ENCODE peak calls at places on chromosome 16, in nine cellular contexts. One of them, this sample, is unnamed.

GRCh38 chr16:51968756-51969155 is 578.2 kb downstream of the TOX3 start:
- DNase-seq in kidney: no peak
- DNase-seq in fibroblast of mammary gland: no peak
- DNase-seq in AG10803: peak; percentile 29
- DNase-seq in HFFc6: peak; percentile 26
- DNase-seq in heart left ventricle: no peak
- DNase-seq in endothelial cell: no peak
- DNase-seq in dorsolateral prefrontal cortex: no peak
- DNase-seq in Peyer's patch: no peak
- DNase-seq in this sample: no peak

GRCh38 chr16:6643083-6643686 is 689.5 kb upstream of the RBFOX1 start:
- DNase-seq in Peyer's patch: no peak
- DNase-seq in dorsolateral prefrontal cortex: no peak
- DNase-seq in endothelial cell: peak; percentile 66
- DNase-seq in heart left ventricle: no peak
- DNase-seq in AG10803: peak; percentile 44
- DNase-seq in kidney: no peak
- DNase-seq in fibroblast of mammary gland: peak; percentile 50
- DNase-seq in HFFc6: peak; percentile 34
- DNase-seq in this sample: peak; percentile 73

GRCh38 chr16:68187505-68187904 is 48.4 kb downstream of the ESRP2 start:
- DNase-seq in fibroblast of mammary gland: no peak
- DNase-seq in endothelial cell: no peak
- DNase-seq in Peyer's patch: no peak
- DNase-seq in HFFc6: no peak
- DNase-seq in dorsolateral prefrontal cortex: no peak
- DNase-seq in kidney: no peak
- DNase-seq in heart left ventricle: no peak
- DNase-seq in AG10803: no peak
- DNase-seq in this sample: no peak

GRCh38 chr16:55628306-55628968 is 27.4 kb upstream of the SLC6A2 start:
- DNase-seq in Peyer's patch: no peak
- DNase-seq in heart left ventricle: no peak
- DNase-seq in dorsolateral prefrontal cortex: no peak
- DNase-seq in endothelial cell: no peak
- DNase-seq in HFFc6: no peak
- DNase-seq in AG10803: no peak
- DNase-seq in fibroblast of mammary gland: no peak
- DNase-seq in kidney: no peak
- DNase-seq in this sample: no peak

GRCh38 chr16:25264599-25264998 is 7.0 kb upstream of the ZKSCAN2 start:
- DNase-seq in kidney: no peak
- DNase-seq in AG10803: no peak
- DNase-seq in fibroblast of mammary gland: no peak
- DNase-seq in Peyer's patch: no peak
- DNase-seq in heart left ventricle: no peak
- DNase-seq in endothelial cell: peak; percentile 30
- DNase-seq in HFFc6: no peak
- DNase-seq in dorsolateral prefrontal cortex: no peak
- DNase-seq in this sample: no peak

GRCh38 chr16:22670551-22670970 is 143.4 kb upstream of the HS3ST2 start:
- DNase-seq in endothelial cell: peak; percentile 29
- DNase-seq in heart left ventricle: no peak
- DNase-seq in dorsolateral prefrontal cortex: no peak
- DNase-seq in Peyer's patch: no peak
- DNase-seq in AG10803: no peak
- DNase-seq in kidney: no peak
- DNase-seq in fibroblast of mammary gland: no peak
- DNase-seq in HFFc6: no peak
- DNase-seq in this sample: peak; percentile 38

GRCh38 chr16:52861614-52862022 is 191.1 kb downstream of the CHD9NB start:
- DNase-seq in AG10803: no peak
- DNase-seq in HFFc6: no peak
- DNase-seq in endothelial cell: peak; percentile 27
- DNase-seq in Peyer's patch: no peak
- DNase-seq in fibroblast of mammary gland: peak; percentile 6
- DNase-seq in kidney: no peak
- DNase-seq in dorsolateral prefrontal cortex: no peak
- DNase-seq in heart left ventricle: no peak
- DNase-seq in this sample: no peak

GRCh38 chr16:61820398-61820797 is 215.8 kb downstream of the CDH8 start:
- DNase-seq in fibroblast of mammary gland: no peak
- DNase-seq in HFFc6: no peak
- DNase-seq in Peyer's patch: no peak
- DNase-seq in dorsolateral prefrontal cortex: no peak
- DNase-seq in endothelial cell: no peak
- DNase-seq in kidney: no peak
- DNase-seq in heart left ventricle: no peak
- DNase-seq in AG10803: no peak
- DNase-seq in this sample: no peak

GRCh38 chr16:64304376-64304775 is 817.5 kb downstream of the CDH11 start:
- DNase-seq in kidney: no peak
- DNase-seq in heart left ventricle: no peak
- DNase-seq in AG10803: no peak
- DNase-seq in dorsolateral prefrontal cortex: no peak
- DNase-seq in Peyer's patch: no peak
- DNase-seq in fibroblast of mammary gland: no peak
- DNase-seq in HFFc6: no peak
- DNase-seq in endothelial cell: no peak
- DNase-seq in this sample: no peak

GRCh38 chr16:56898847-56899246 is 33.1 kb upstream of the HERPUD1 start:
- DNase-seq in Peyer's patch: no peak
- DNase-seq in AG10803: no peak
- DNase-seq in dorsolateral prefrontal cortex: no peak
- DNase-seq in kidney: no peak
- DNase-seq in endothelial cell: no peak
- DNase-seq in heart left ventricle: no peak
- DNase-seq in HFFc6: no peak
- DNase-seq in fibroblast of mammary gland: no peak
- DNase-seq in this sample: no peak

GRCh38 chr16:88014201-88014781 is 63.1 kb downstream of the BANP start:
- DNase-seq in kidney: no peak
- DNase-seq in heart left ventricle: no peak
- DNase-seq in dorsolateral prefrontal cortex: peak; percentile 21
- DNase-seq in endothelial cell: no peak
- DNase-seq in fibroblast of mammary gland: peak; percentile 50
- DNase-seq in Peyer's patch: no peak
- DNase-seq in AG10803: no peak
- DNase-seq in HFFc6: no peak
- DNase-seq in this sample: no peak

GRCh38 chr16:78761427-78761826 is 662.0 kb downstream of the WWOX start:
- DNase-seq in endothelial cell: no peak
- DNase-seq in fibroblast of mammary gland: no peak
- DNase-seq in Peyer's patch: no peak
- DNase-seq in heart left ventricle: no peak
- DNase-seq in kidney: no peak
- DNase-seq in HFFc6: no peak
- DNase-seq in dorsolateral prefrontal cortex: no peak
- DNase-seq in AG10803: no peak
- DNase-seq in this sample: no peak

GRCh38 chr16:79628501-79628975 is 28.0 kb upstream of the MAF start:
- DNase-seq in HFFc6: no peak
- DNase-seq in heart left ventricle: no peak
- DNase-seq in AG10803: no peak
- DNase-seq in dorsolateral prefrontal cortex: no peak
- DNase-seq in endothelial cell: no peak
- DNase-seq in kidney: no peak
- DNase-seq in Peyer's patch: no peak
- DNase-seq in fibroblast of mammary gland: peak; percentile 22
- DNase-seq in this sample: no peak

GRCh38 chr16:67782567-67783352 is 23.6 kb downstream of the RANBP10 start:
- DNase-seq in HFFc6: no peak
- DNase-seq in fibroblast of mammary gland: no peak
- DNase-seq in Peyer's patch: no peak
- DNase-seq in dorsolateral prefrontal cortex: no peak
- DNase-seq in AG10803: no peak
- DNase-seq in heart left ventricle: no peak
- DNase-seq in kidney: no peak
- DNase-seq in endothelial cell: no peak
- DNase-seq in this sample: no peak

GRCh38 chr16:48526058-48526957 is 83.7 kb downstream of the N4BP1 start:
- DNase-seq in HFFc6: no peak
- DNase-seq in AG10803: no peak
- DNase-seq in dorsolateral prefrontal cortex: no peak
- DNase-seq in kidney: peak; percentile 49
- DNase-seq in heart left ventricle: no peak
- DNase-seq in endothelial cell: no peak
- DNase-seq in Peyer's patch: peak; percentile 45
- DNase-seq in fibroblast of mammary gland: no peak
- DNase-seq in this sample: no peak

GRCh38 chr16:70252355-70252988 is 732 bp upstream of the EXOSC6 start:
- DNase-seq in HFFc6: no peak
- DNase-seq in AG10803: peak; percentile 17
- DNase-seq in fibroblast of mammary gland: peak; percentile 28
- DNase-seq in dorsolateral prefrontal cortex: no peak
- DNase-seq in kidney: no peak
- DNase-seq in Peyer's patch: no peak
- DNase-seq in heart left ventricle: no peak
- DNase-seq in endothelial cell: peak; percentile 58
- DNase-seq in this sample: no peak
- TF ChIP-seq CTCF in HFFc6: peak; percentile 65
- TF ChIP-seq CTCF in AG10803: peak; percentile 46
- TF ChIP-seq CTCF in fibroblast of mammary gland: peak; percentile 49
- TF ChIP-seq CTCF in dorsolateral prefrontal cortex: peak; percentile 24
- TF ChIP-seq CTCF in kidney: peak; percentile 14
- TF ChIP-seq CTCF in Peyer's patch: peak; percentile 19
- TF ChIP-seq CTCF in heart left ventricle: peak; percentile 36
- TF ChIP-seq CTCF in endothelial cell: peak; percentile 65
- TF ChIP-seq CTCF in this sample: peak; percentile 9

GRCh38 chr16:75580-76501 is 2.2 kb upstream of the MPG start:
- DNase-seq in endothelial cell: peak; percentile 63
- DNase-seq in Peyer's patch: peak; percentile 37
- DNase-seq in AG10803: peak; percentile 93
- DNase-seq in HFFc6: peak; percentile 49
- DNase-seq in fibroblast of mammary gland: peak; percentile 91
- DNase-seq in dorsolateral prefrontal cortex: no peak
- DNase-seq in heart left ventricle: peak; percentile 80
- DNase-seq in kidney: peak; percentile 91
- DNase-seq in this sample: no peak
- TF ChIP-seq CTCF in endothelial cell: no peak
- TF ChIP-seq CTCF in Peyer's patch: peak; percentile 18
- TF ChIP-seq CTCF in AG10803: peak; percentile 50
- TF ChIP-seq CTCF in HFFc6: peak; percentile 62
- TF ChIP-seq CTCF in fibroblast of mammary gland: peak; percentile 45
- TF ChIP-seq CTCF in dorsolateral prefrontal cortex: no peak
- TF ChIP-seq CTCF in heart left ventricle: peak; percentile 34
- TF ChIP-seq CTCF in kidney: no peak
- TF ChIP-seq CTCF in this sample: no peak

DNA sequence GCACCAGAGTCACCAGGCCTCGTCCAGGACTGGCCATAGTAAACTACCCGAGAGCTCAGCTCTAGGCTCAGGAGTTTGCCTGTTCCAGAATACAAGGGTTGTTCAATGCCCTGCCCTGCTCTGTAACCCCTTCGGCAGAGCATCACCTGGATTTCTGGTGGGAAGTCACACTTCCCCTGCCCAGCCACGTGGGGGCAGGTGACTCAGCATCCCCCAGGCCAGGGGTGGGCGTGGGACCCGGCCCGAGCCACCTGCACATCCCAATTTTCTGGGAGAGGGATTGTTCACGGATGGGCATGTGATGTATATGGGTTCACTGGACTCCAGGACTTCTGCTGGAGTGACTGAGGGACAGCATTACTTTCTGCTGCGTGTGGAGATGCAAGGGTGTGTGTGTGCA is 25.8 kb downstream of the COX4I1 start:
- DNase-seq in Peyer's patch: no peak
- DNase-seq in fibroblast of mammary gland: no peak
- DNase-seq in heart left ventricle: no peak
- DNase-seq in kidney: peak; percentile 26
- DNase-seq in AG10803: no peak
- DNase-seq in dorsolateral prefrontal cortex: no peak
- DNase-seq in HFFc6: no peak
- DNase-seq in endothelial cell: no peak
- DNase-seq in this sample: no peak
- TF ChIP-seq CTCF in Peyer's patch: no peak
- TF ChIP-seq CTCF in fibroblast of mammary gland: no peak
- TF ChIP-seq CTCF in heart left ventricle: no peak
- TF ChIP-seq CTCF in kidney: no peak
- TF ChIP-seq CTCF in AG10803: no peak
- TF ChIP-seq CTCF in dorsolateral prefrontal cortex: no peak
- TF ChIP-seq CTCF in HFFc6: peak; percentile 33
- TF ChIP-seq CTCF in endothelial cell: peak; percentile 18
- TF ChIP-seq CTCF in this sample: no peak

DNA sequence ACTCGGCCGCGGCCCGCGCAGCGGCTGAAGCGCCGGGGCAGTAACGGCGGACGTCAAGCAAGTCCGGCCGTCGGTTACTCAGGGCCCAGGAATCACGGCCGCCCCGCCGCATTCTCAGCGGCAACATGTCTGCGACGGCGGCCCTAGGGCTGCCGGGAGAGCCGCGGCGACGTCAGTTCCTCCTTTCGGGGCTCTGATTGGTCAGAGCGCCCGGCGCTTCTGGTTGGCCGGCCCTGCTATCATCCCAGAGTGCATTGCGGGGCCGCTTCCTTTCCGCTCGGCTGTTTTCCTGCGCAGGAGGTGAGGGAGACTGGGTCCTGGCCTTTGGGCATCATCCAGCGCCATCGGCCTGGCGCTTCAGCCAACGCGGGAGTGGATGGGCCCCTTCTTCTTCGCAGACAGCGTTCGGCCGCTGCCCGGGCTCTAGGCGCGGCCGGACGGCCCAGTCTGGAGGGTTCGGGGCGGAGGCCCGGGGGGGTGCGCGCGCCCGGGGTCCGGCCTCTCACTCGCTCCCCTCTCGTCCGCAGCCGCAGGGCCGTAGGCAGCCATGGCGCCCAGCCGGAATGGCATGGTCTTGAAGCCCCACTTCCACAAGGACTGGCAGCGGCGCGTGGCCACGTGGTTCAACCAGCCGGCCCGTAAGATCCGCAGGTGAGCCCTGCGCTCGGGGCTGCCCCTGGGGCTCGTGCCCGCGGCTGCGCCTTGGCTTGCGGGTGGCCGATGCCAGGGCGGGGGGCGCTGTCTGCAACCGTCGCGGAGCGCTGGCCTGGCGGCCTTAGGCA is at the start of gene RPL13:
- DNase-seq in fibroblast of mammary gland: peak; percentile 93
- DNase-seq in Peyer's patch: peak; percentile 93
- DNase-seq in heart left ventricle: peak; percentile 96
- DNase-seq in AG10803: peak; percentile 95
- DNase-seq in dorsolateral prefrontal cortex: peak; percentile 96
- DNase-seq in endothelial cell: peak; percentile 92
- DNase-seq in HFFc6: peak; percentile 96
- DNase-seq in kidney: peak; percentile 98
- DNase-seq in this sample: peak; percentile 91
- TF ChIP-seq CTCF in fibroblast of mammary gland: no peak
- TF ChIP-seq CTCF in Peyer's patch: no peak
- TF ChIP-seq CTCF in heart left ventricle: no peak
- TF ChIP-seq CTCF in AG10803: no peak
- TF ChIP-seq CTCF in dorsolateral prefrontal cortex: no peak
- TF ChIP-seq CTCF in endothelial cell: no peak
- TF ChIP-seq CTCF in HFFc6: peak; percentile 51
- TF ChIP-seq CTCF in kidney: no peak
- TF ChIP-seq CTCF in this sample: no peak

DNA sequence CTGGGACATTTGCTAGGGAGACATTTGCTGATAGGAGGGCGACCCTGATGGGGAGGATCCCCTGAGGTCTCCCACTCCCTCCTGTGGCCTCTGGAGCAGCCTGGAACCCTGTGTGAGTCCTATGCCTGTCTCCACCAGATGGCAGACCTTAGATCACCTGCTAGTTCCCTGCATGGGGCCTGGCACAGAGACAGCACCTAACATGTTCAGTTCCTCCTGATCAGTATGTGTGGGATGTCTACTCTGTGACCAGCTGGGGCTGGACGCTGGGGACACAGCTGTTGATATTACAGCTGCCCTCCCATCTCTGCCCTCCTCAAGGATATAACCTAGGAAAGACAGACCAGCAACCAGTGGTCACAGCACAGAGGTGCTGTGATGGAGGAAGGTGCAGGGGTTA is 1.1 kb upstream of the ADCY7 start:
- DNase-seq in Peyer's patch: peak; percentile 54
- DNase-seq in endothelial cell: no peak
- DNase-seq in dorsolateral prefrontal cortex: peak; percentile 28
- DNase-seq in heart left ventricle: no peak
- DNase-seq in kidney: peak; percentile 39
- DNase-seq in AG10803: no peak
- DNase-seq in HFFc6: peak; percentile 13
- DNase-seq in fibroblast of mammary gland: no peak
- DNase-seq in this sample: no peak
- TF ChIP-seq CTCF in Peyer's patch: peak; percentile 36
- TF ChIP-seq CTCF in endothelial cell: no peak
- TF ChIP-seq CTCF in dorsolateral prefrontal cortex: no peak
- TF ChIP-seq CTCF in heart left ventricle: no peak
- TF ChIP-seq CTCF in kidney: no peak
- TF ChIP-seq CTCF in AG10803: peak; percentile 26
- TF ChIP-seq CTCF in HFFc6: peak; percentile 56
- TF ChIP-seq CTCF in fibroblast of mammary gland: no peak
- TF ChIP-seq CTCF in this sample: no peak

This sample was measured in mesothelial cell of epicardium.